ENCODE peak calls at places on chromosomes 4 and X, in six cellular contexts. B is HEK293T; G is stimulated activated CD4-positive, alpha-beta T cell treated with anti-CD3 and anti-CD28 coated beads, Interleukin-15, amount 100 ng/mL, for 24 hours; O is aorta; M is nephron progenitor cell; D is epithelial cell of esophagus. W is an unnamed sample.
A peak's percentile ranks its signal among the peaks of the same experiment; 100 is the strongest.

GRCh38 chr4:85637778-85638177 is 162.8 kb downstream of the ARHGAP24 start:
- DNase-seq in B (no peak), G (no peak), O (no peak), M (no peak), D (no peak), W (no peak)

GRCh38 chr4:2301806-2302205 is 39.9 kb upstream of the MXD4 start:
- DNase-seq in B (no peak), G (no peak), O (no peak), M (no peak), D (no peak), W (no peak)

GRCh38 chr4:15914736-15915135 is 23.8 kb downstream of the FGFBP1 start:
- DNase-seq in B (no peak), G (no peak), O (no peak), M (no peak), D (peak; percentile 52), W (no peak)

GRCh38 chr4:898869-899555 is 33.1 kb downstream of the GAK start:
- DNase-seq in B (no peak), G (no peak), O (no peak), M (no peak), D (no peak), W (no peak)

GRCh38 chr4:40180356-40180755 is 16.5 kb upstream of the RHOH start:
- DNase-seq in B (no peak), G (no peak), O (no peak), M (no peak), D (peak; percentile 92), W (no peak)

GRCh38 chr4:72911316-72911715 is 158.2 kb downstream of the COX18 start:
- DNase-seq in B (no peak), G (no peak), O (no peak), M (no peak), D (no peak), W (no peak)

GRCh38 chr4:171025776-171026175 is 787.4 kb upstream of the GALNTL6 start:
- DNase-seq in B (no peak), G (no peak), O (no peak), M (no peak), D (peak; percentile 4), W (no peak)

GRCh38 chr4:87079967-87080366 is 140.5 kb downstream of the KLHL8 start:
- DNase-seq in B (no peak), G (no peak), O (no peak), M (no peak), D (no peak), W (no peak)

GRCh38 chr4:56681158-56681848 is at the start of gene HOPX:
- DNase-seq in B (no peak), G (peak; percentile 80), O (no peak), M (no peak), D (peak; percentile 96), W (peak; percentile 21)

GRCh38 chrX:115449742-115450141 is 111.2 kb upstream of the PLS3 start:
- DNase-seq in B (no peak), G (no peak), O (peak; percentile 74), M (no peak), D (no peak), W (no peak)

GRCh38 chr4:6574747-6575502 is at the start of gene MAN2B2:
- DNase-seq in B (peak; percentile 98), G (peak; percentile 91), O (peak; percentile 92), M (peak; percentile 95), D (peak; percentile 78), W (peak; percentile 96)

GRCh38 chr4:20254517-20255250 is 3.0 kb downstream of the SLIT2 start:
- DNase-seq in B (peak; percentile 13), G (peak; percentile 1), O (peak; percentile 57), M (peak; percentile 75), D (peak; percentile 23), W (peak; percentile 36)

GRCh38 chr4:40255722-40256281 is 59.0 kb downstream of the RHOH start:
- DNase-seq in B (no peak), G (no peak), O (no peak), M (no peak), D (peak; percentile 96), W (no peak)

GRCh38 chrX:32687379-32687778 is 524.0 kb downstream of the DMD start:
- DNase-seq in B (no peak), G (no peak), O (no peak), M (no peak), D (no peak), W (no peak)